ENCODE peak calls at places on chromosome 18, in eight cellular contexts. One of them, this sample, is unnamed.

GRCh38 chr18:111292-112014 is 46.9 kb upstream of the USP14 start:
- DNase-seq in A549: peak; percentile 66
- DNase-seq in right atrium auricular region: no peak
- DNase-seq in tibial artery: peak; percentile 40
- DNase-seq in uterus: peak; percentile 73
- DNase-seq in suprapubic skin: no peak
- DNase-seq in hepatocyte: peak; percentile 85
- DNase-seq in mammary epithelial cell: peak; percentile 66
- DNase-seq in this sample: peak; percentile 51

GRCh38 chr18:39274535-39274934 is 1708.9 kb upstream of the CELF4 start:
- DNase-seq in uterus: no peak
- DNase-seq in right atrium auricular region: no peak
- DNase-seq in tibial artery: no peak
- DNase-seq in suprapubic skin: no peak
- DNase-seq in A549: no peak
- DNase-seq in mammary epithelial cell: peak; percentile 25
- DNase-seq in hepatocyte: no peak
- DNase-seq in this sample: no peak

GRCh38 chr18:7926526-7926925 is 359.4 kb downstream of the PTPRM start:
- DNase-seq in mammary epithelial cell: no peak
- DNase-seq in hepatocyte: peak; percentile 43
- DNase-seq in tibial artery: no peak
- DNase-seq in A549: peak; percentile 81
- DNase-seq in right atrium auricular region: no peak
- DNase-seq in uterus: no peak
- DNase-seq in suprapubic skin: no peak
- DNase-seq in this sample: no peak

GRCh38 chr18:4781873-4782272 is 326.8 kb upstream of the DLGAP1 start:
- DNase-seq in uterus: no peak
- DNase-seq in tibial artery: no peak
- DNase-seq in right atrium auricular region: no peak
- DNase-seq in hepatocyte: peak; percentile 8
- DNase-seq in suprapubic skin: no peak
- DNase-seq in mammary epithelial cell: no peak
- DNase-seq in A549: no peak
- DNase-seq in this sample: no peak

GRCh38 chr18:59357928-59358327 is 1.1 kb downstream of the LMAN1 start:
- DNase-seq in right atrium auricular region: no peak
- DNase-seq in A549: no peak
- DNase-seq in tibial artery: no peak
- DNase-seq in suprapubic skin: no peak
- DNase-seq in hepatocyte: peak; percentile 57
- DNase-seq in mammary epithelial cell: peak; percentile 77
- DNase-seq in uterus: no peak
- DNase-seq in this sample: no peak

GRCh38 chr18:3051718-3052410 is 38.9 kb upstream of the LPIN2 start:
- DNase-seq in A549: peak; percentile 81
- DNase-seq in mammary epithelial cell: no peak
- DNase-seq in hepatocyte: peak; percentile 74
- DNase-seq in uterus: no peak
- DNase-seq in suprapubic skin: no peak
- DNase-seq in tibial artery: no peak
- DNase-seq in right atrium auricular region: no peak
- DNase-seq in this sample: no peak

GRCh38 chr18:49137093-49137492 is 186.3 kb upstream of the SMAD7 start:
- DNase-seq in tibial artery: no peak
- DNase-seq in suprapubic skin: no peak
- DNase-seq in hepatocyte: no peak
- DNase-seq in mammary epithelial cell: no peak
- DNase-seq in right atrium auricular region: no peak
- DNase-seq in uterus: no peak
- DNase-seq in A549: no peak
- DNase-seq in this sample: no peak

GRCh38 chr18:29883114-29883513 is 1159.4 kb downstream of the DSC3 start:
- DNase-seq in right atrium auricular region: no peak
- DNase-seq in mammary epithelial cell: no peak
- DNase-seq in tibial artery: no peak
- DNase-seq in A549: no peak
- DNase-seq in suprapubic skin: no peak
- DNase-seq in uterus: no peak
- DNase-seq in hepatocyte: no peak
- DNase-seq in this sample: no peak

GRCh38 chr18:55351220-55351619 is 236.8 kb downstream of the TCF4 start:
- DNase-seq in tibial artery: no peak
- DNase-seq in mammary epithelial cell: no peak
- DNase-seq in A549: no peak
- DNase-seq in hepatocyte: no peak
- DNase-seq in suprapubic skin: no peak
- DNase-seq in uterus: no peak
- DNase-seq in right atrium auricular region: no peak
- DNase-seq in this sample: no peak

GRCh38 chr18:55780591-55781071 is 192.6 kb upstream of the TCF4 start:
- DNase-seq in uterus: no peak
- DNase-seq in right atrium auricular region: no peak
- DNase-seq in A549: no peak
- DNase-seq in hepatocyte: no peak
- DNase-seq in mammary epithelial cell: no peak
- DNase-seq in suprapubic skin: no peak
- DNase-seq in tibial artery: no peak
- DNase-seq in this sample: no peak

GRCh38 chr18:37398248-37398920 is 167.2 kb downstream of the CELF4 start:
- DNase-seq in A549: no peak
- DNase-seq in tibial artery: no peak
- DNase-seq in hepatocyte: no peak
- DNase-seq in suprapubic skin: no peak
- DNase-seq in right atrium auricular region: no peak
- DNase-seq in mammary epithelial cell: no peak
- DNase-seq in uterus: no peak
- DNase-seq in this sample: no peak

GRCh38 chr18:45998244-45998643 is 31.1 kb upstream of the EPG5 start:
- DNase-seq in A549: no peak
- DNase-seq in right atrium auricular region: no peak
- DNase-seq in mammary epithelial cell: no peak
- DNase-seq in uterus: no peak
- DNase-seq in tibial artery: no peak
- DNase-seq in suprapubic skin: no peak
- DNase-seq in hepatocyte: no peak
- DNase-seq in this sample: no peak

DNA sequence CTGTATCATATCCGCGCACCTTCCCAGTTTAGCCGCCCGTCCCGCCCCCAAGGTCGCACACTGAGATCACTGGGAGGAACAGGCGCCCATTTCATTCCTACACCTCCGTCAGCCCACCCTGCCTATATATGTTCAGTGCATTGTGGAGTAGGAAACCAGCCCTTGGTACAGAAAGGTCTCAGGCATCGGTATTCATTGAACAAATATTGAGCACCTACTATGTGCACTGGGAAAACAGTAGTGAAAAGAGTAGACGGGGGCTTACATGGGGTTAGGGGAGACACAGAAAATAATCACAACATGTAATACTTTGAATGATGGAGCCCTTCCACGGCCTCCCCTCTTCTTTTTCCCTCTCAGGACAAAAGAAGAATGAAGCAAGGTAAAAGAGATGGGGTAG is 760 bp upstream of the FECH start:
- DNase-seq in uterus: no peak
- DNase-seq in suprapubic skin: no peak
- DNase-seq in tibial artery: no peak
- DNase-seq in mammary epithelial cell: no peak
- DNase-seq in right atrium auricular region: no peak
- DNase-seq in hepatocyte: no peak
- DNase-seq in A549: no peak
- DNase-seq in this sample: no peak
- H3K27ac ChIP-seq in uterus: peak overlapping the region; percentile 87
- H3K27ac ChIP-seq in suprapubic skin: no peak overlapping the region
- H3K27ac ChIP-seq in tibial artery: peak overlapping the region; percentile 88
- H3K27ac ChIP-seq in mammary epithelial cell: no peak overlapping the region
- H3K27ac ChIP-seq in right atrium auricular region: peak overlapping the region; percentile 94
- H3K27ac ChIP-seq in hepatocyte: peak overlapping the region; percentile 90
- H3K27ac ChIP-seq in A549: peak overlapping the region; percentile 97
- H3K27ac ChIP-seq in this sample: peak overlapping the region; percentile 89

GRCh38 chr18:77054288-77054605 is 78.3 kb downstream of the MBP start:
- DNase-seq in A549: no peak
- DNase-seq in suprapubic skin: no peak
- DNase-seq in hepatocyte: no peak
- DNase-seq in tibial artery: no peak
- DNase-seq in mammary epithelial cell: no peak
- DNase-seq in uterus: no peak
- DNase-seq in right atrium auricular region: no peak
- DNase-seq in this sample: no peak

GRCh38 chr18:77056399-77057015 is 76.1 kb downstream of the MBP start:
- DNase-seq in hepatocyte: peak; percentile 78
- DNase-seq in uterus: no peak
- DNase-seq in mammary epithelial cell: no peak
- DNase-seq in suprapubic skin: no peak
- DNase-seq in A549: no peak
- DNase-seq in tibial artery: no peak
- DNase-seq in right atrium auricular region: no peak
- DNase-seq in this sample: no peak

GRCh38 chr18:77053616-77054287 is 78.8 kb downstream of the MBP start:
- DNase-seq in hepatocyte: no peak
- DNase-seq in tibial artery: no peak
- DNase-seq in mammary epithelial cell: no peak
- DNase-seq in uterus: no peak
- DNase-seq in A549: no peak
- DNase-seq in suprapubic skin: peak; percentile 61
- DNase-seq in right atrium auricular region: no peak
- DNase-seq in this sample: no peak

GRCh38 chr18:77055429-77056310 is 76.9 kb downstream of the MBP start:
- DNase-seq in A549: no peak
- DNase-seq in uterus: no peak
- DNase-seq in hepatocyte: no peak
- DNase-seq in suprapubic skin: no peak
- DNase-seq in tibial artery: no peak
- DNase-seq in right atrium auricular region: no peak
- DNase-seq in mammary epithelial cell: no peak
- DNase-seq in this sample: no peak

DNA sequence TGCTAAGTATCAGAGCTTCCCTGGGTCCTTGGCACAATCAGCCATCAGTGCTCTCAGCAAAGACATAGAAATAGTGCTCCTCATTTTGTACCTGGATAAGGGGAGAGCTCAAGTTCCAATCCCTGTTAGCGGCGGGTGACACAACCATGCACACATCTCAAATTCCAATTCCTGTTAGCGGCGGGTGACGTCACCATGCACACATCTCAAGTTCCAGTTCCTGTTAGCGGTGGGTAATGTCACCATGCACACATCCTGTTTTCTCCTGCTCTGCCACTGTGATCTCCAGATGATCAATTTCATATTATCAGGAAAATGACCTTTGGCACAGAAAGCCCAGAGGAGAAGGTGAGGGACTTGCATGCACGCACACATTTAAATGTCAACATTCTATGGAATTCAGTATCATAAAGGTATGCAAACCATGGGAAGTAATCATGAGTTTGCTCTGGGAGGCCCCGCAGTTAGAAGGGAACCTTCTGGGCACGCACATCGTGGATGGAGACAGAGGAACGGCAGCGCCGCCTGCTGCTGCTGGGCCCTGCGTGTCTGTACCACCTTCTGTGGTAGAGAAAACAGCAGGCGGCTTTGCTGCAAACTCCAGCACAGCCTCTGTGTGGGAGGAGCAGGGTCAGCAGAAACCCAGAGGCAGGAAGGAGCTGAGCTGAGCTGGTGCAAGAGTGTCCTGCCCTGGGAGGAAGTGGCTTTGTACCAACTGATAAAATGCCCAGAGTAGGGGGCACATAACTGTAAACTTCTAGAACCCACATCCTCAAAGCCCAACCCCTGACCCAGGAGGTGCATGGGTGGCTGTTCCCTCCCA is 77.8 kb downstream of the MBP start:
- DNase-seq in suprapubic skin: peak; percentile 87
- DNase-seq in tibial artery: peak; percentile 81
- DNase-seq in uterus: peak; percentile 81
- DNase-seq in right atrium auricular region: peak; percentile 85
- DNase-seq in mammary epithelial cell: no peak
- DNase-seq in hepatocyte: peak; percentile 94
- DNase-seq in A549: peak; percentile 82
- DNase-seq in this sample: peak; percentile 84
- H3K4me1 ChIP-seq in suprapubic skin: peaks cover 52% of the 10 kb centered on the region
- H3K4me1 ChIP-seq in tibial artery: peaks cover 11% of the 10 kb centered on the region
- H3K4me1 ChIP-seq in uterus: no peaks in the 10 kb centered on the region
- H3K4me1 ChIP-seq in right atrium auricular region: peaks cover 55% of the 10 kb centered on the region
- H3K4me1 ChIP-seq in mammary epithelial cell: no peaks in the 10 kb centered on the region
- H3K4me1 ChIP-seq in hepatocyte: peaks cover 31% of the 10 kb centered on the region
- H3K4me1 ChIP-seq in A549: peaks cover 34% of the 10 kb centered on the region
- H3K4me1 ChIP-seq in this sample: peaks cover 72% of the 10 kb centered on the region

GRCh38 chr18:44771957-44772917 is 91.5 kb downstream of the SETBP1 start:
- DNase-seq in uterus: peak; percentile 34
- DNase-seq in A549: peak; percentile 37
- DNase-seq in tibial artery: no peak
- DNase-seq in hepatocyte: peak; percentile 28
- DNase-seq in mammary epithelial cell: no peak
- DNase-seq in right atrium auricular region: no peak
- DNase-seq in suprapubic skin: no peak
- DNase-seq in this sample: peak; percentile 30

GRCh38 chr18:44773640-44774155 is 93.0 kb downstream of the SETBP1 start:
- DNase-seq in tibial artery: no peak
- DNase-seq in A549: no peak
- DNase-seq in hepatocyte: no peak
- DNase-seq in mammary epithelial cell: no peak
- DNase-seq in uterus: no peak
- DNase-seq in suprapubic skin: no peak
- DNase-seq in right atrium auricular region: no peak
- DNase-seq in this sample: no peak

GRCh38 chr18:44767807-44768206 is 87.1 kb downstream of the SETBP1 start:
- DNase-seq in suprapubic skin: no peak
- DNase-seq in uterus: no peak
- DNase-seq in right atrium auricular region: no peak
- DNase-seq in hepatocyte: no peak
- DNase-seq in mammary epithelial cell: no peak
- DNase-seq in tibial artery: no peak
- DNase-seq in A549: no peak
- DNase-seq in this sample: no peak

GRCh38 chr18:44771572-44771956 is 90.9 kb downstream of the SETBP1 start:
- DNase-seq in uterus: no peak
- DNase-seq in mammary epithelial cell: no peak
- DNase-seq in tibial artery: no peak
- DNase-seq in A549: no peak
- DNase-seq in hepatocyte: no peak
- DNase-seq in right atrium auricular region: no peak
- DNase-seq in suprapubic skin: no peak
- DNase-seq in this sample: no peak

GRCh38 chr18:44770641-44771040 is 90.0 kb downstream of the SETBP1 start:
- DNase-seq in right atrium auricular region: no peak
- DNase-seq in mammary epithelial cell: no peak
- DNase-seq in uterus: no peak
- DNase-seq in suprapubic skin: no peak
- DNase-seq in tibial artery: no peak
- DNase-seq in hepatocyte: no peak
- DNase-seq in A549: no peak
- DNase-seq in this sample: no peak
- TF ChIP-seq CTCF in right atrium auricular region: no peak
- TF ChIP-seq CTCF in mammary epithelial cell: no peak
- TF ChIP-seq CTCF in uterus: no peak
- TF ChIP-seq CTCF in suprapubic skin: no peak
- TF ChIP-seq CTCF in tibial artery: no peak
- TF ChIP-seq CTCF in hepatocyte: no peak
- TF ChIP-seq CTCF in A549: no peak
- TF ChIP-seq CTCF in this sample: no peak

GRCh38 chr18:79062806-79063205 is 6.4 kb upstream of the ATP9B start:
- DNase-seq in suprapubic skin: no peak
- DNase-seq in tibial artery: no peak
- DNase-seq in right atrium auricular region: no peak
- DNase-seq in hepatocyte: no peak
- DNase-seq in mammary epithelial cell: peak; percentile 92
- DNase-seq in A549: no peak
- DNase-seq in uterus: no peak
- DNase-seq in this sample: no peak
- H3K27ac ChIP-seq in suprapubic skin: peak overlapping the region; percentile 52
- H3K27ac ChIP-seq in tibial artery: no peak overlapping the region
- H3K27ac ChIP-seq in right atrium auricular region: no peak overlapping the region
- H3K27ac ChIP-seq in hepatocyte: no peak overlapping the region
- H3K27ac ChIP-seq in mammary epithelial cell: peak overlapping the region; percentile 26
- H3K27ac ChIP-seq in A549: no peak overlapping the region
- H3K27ac ChIP-seq in uterus: no peak overlapping the region
- H3K27ac ChIP-seq in this sample: no peak overlapping the region

This sample was measured in left ventricle myocardium inferior.